ENCODE peak calls at places on chromosome 1, in ten cellular contexts. T is stimulated activated CD4-positive, alpha-beta T cell treated with anti-CD3 and anti-CD28 coated beads, Interleukin-1b, Interleukin-23, amount 100 ng/mL, for 4 hours; F is uterus; G is Daoy; R is NCI-H774; J is activated CD8-positive, alpha-beta memory T cell treated with anti-CD3 and anti-CD28 coated beads, Interleukin-2, amount 50 U/mL, for 4 hours; U is transverse colon; Y is HCT116; X is sigmoid colon; O is ELF-1. E is an unnamed sample.
A peak's percentile ranks its signal among the peaks of the same experiment; 100 is the strongest.

GRCh38 chr1:22641906-22642636 is 1.4 kb upstream of the C1QC start:
- DNase-seq in T (peak; percentile 61), J (peak; percentile 68), O (peak; percentile 85), G (peak; percentile 78), X (peak; percentile 88), F (peak; percentile 73), Y (no peak), R (peak; percentile 21), U (peak; percentile 82), E (peak; percentile 88)

GRCh38 chr1:115782571-115783281 is 14.2 kb upstream of the CASQ2 start:
- DNase-seq in G (peak; percentile 81), J (no peak), U (no peak), O (peak; percentile 64), F (no peak), X (no peak), Y (peak; percentile 51), T (no peak), R (no peak), E (peak; percentile 8)

GRCh38 chr1:119371800-119372199 is 3.2 kb downstream of the HAO2 start:
- DNase-seq in J (no peak), Y (no peak), O (no peak), U (no peak), T (no peak), R (no peak), X (no peak), F (no peak), G (no peak), E (no peak)

GRCh38 chr1:7893529-7894180 is 40.8 kb upstream of the UTS2 start:
- DNase-seq in G (peak; percentile 94), J (no peak), R (no peak), U (no peak), F (no peak), T (no peak), O (no peak), Y (no peak), X (peak; percentile 28), E (no peak)

GRCh38 chr1:18927654-18928272 is 25.4 kb upstream of the ALDH4A1 start:
- DNase-seq in F (no peak), U (no peak), Y (no peak), X (no peak), O (no peak), R (no peak), T (peak; percentile 21), G (peak; percentile 70), J (no peak), E (no peak)

GRCh38 chr1:36212782-36213181 is 11.5 kb upstream of the THRAP3 start:
- DNase-seq in O (no peak), X (peak; percentile 12), Y (no peak), T (no peak), R (no peak), F (no peak), G (no peak), J (no peak), U (no peak), E (no peak)

GRCh38 chr1:5108740-5109139 is 454.3 kb downstream of the AJAP1 start:
- DNase-seq in G (no peak), F (no peak), Y (no peak), R (peak; percentile 29), J (no peak), X (no peak), U (no peak), O (no peak), T (no peak), E (no peak)

GRCh38 chr1:163410073-163410522 is 88.3 kb downstream of the NUF2 start:
- DNase-seq in G (peak; percentile 56), O (peak; percentile 60), F (peak; percentile 63), U (peak; percentile 49), J (peak; percentile 16), R (peak; percentile 53), X (no peak), T (no peak), Y (peak; percentile 48), E (peak; percentile 88)

GRCh38 chr1:205306929-205307566 is 14.5 kb downstream of the NUAK2 start:
- DNase-seq in J (no peak), O (no peak), X (no peak), Y (no peak), T (no peak), F (no peak), R (no peak), U (peak; percentile 81), G (no peak), E (no peak)

GRCh38 chr1:53738205-53739108 is 507 bp downstream of the GLIS1 start:
- DNase-seq in T (no peak), J (no peak), R (no peak), U (no peak), O (no peak), F (no peak), X (no peak), Y (no peak), G (peak; percentile 43), E (peak; percentile 50)

GRCh38 chr1:54125671-54126070 is 27.1 kb downstream of the CDCP2 start:
- DNase-seq in T (no peak), J (no peak), G (peak; percentile 47), R (no peak), F (no peak), U (peak; percentile 24), Y (no peak), O (peak; percentile 55), X (no peak), E (peak; percentile 49)

GRCh38 chr1:47231314-47232186 is 475 bp downstream of the TAL1 start:
- DNase-seq in X (no peak), O (peak; percentile 69), G (peak; percentile 44), J (no peak), R (no peak), T (no peak), U (no peak), F (no peak), Y (no peak), E (peak; percentile 66)